ENCODE peak calls at places on chromosomes 13 and 19, in eight cellular contexts. X, K, J, O, Q, B, L and Y are unnamed samples.

GRCh38 chr13:73189365-73189764 is 130.6 kb downstream of the KLF5 start:
- DNase-seq in L (no peak), J (no peak), O (no peak), K (no peak), X (no peak), B (no peak), Q (no peak), Y (no peak)

GRCh38 chr13:20351279-20352022 is 119.3 kb upstream of the GJB6 start:
- DNase-seq in K (no peak), J (no peak), O (no peak), B (peak; percentile 88), Q (peak; percentile 87), L (no peak), X (peak; percentile 87), Y (peak; percentile 47)

GRCh38 chr19:30647891-30648290 is 275.7 kb downstream of the ZNF536 start:
- DNase-seq in K (peak; percentile 40), X (no peak), J (no peak), O (no peak), Q (no peak), L (no peak), B (no peak), Y (no peak)

GRCh38 chr19:7772752-7773291 is 9.8 kb downstream of the CLEC4M start:
- DNase-seq in X (peak; percentile 80), O (no peak), J (no peak), B (no peak), Q (peak; percentile 38), K (peak; percentile 52), L (no peak), Y (peak; percentile 25)

GRCh38 chr19:55304980-55305379 is 20.2 kb downstream of the TMEM150B start:
- DNase-seq in K (no peak), B (no peak), X (no peak), O (no peak), Q (no peak), L (no peak), J (no peak), Y (no peak)

GRCh38 chr13:24270639-24271131 is 38.7 kb upstream of the C1QTNF9 start:
- DNase-seq in Q (peak; percentile 64), J (peak; percentile 62), L (peak; percentile 47), O (peak; percentile 79), K (no peak), B (peak; percentile 61), X (peak; percentile 40), Y (peak; percentile 47)

GRCh38 chr19:3483226-3483628 is at the start of gene SMIM44:
- DNase-seq in O (no peak), J (peak; percentile 53), L (no peak), K (no peak), Q (no peak), X (no peak), B (no peak), Y (no peak)

GRCh38 chr13:78326608-78327007 is 276.7 kb downstream of the POU4F1 start:
- DNase-seq in K (no peak), X (no peak), O (no peak), B (no peak), L (no peak), Q (no peak), J (no peak), Y (peak; percentile 23)

GRCh38 chr19:4583961-4584669 is 24.6 kb upstream of the SEMA6B start:
- DNase-seq in X (peak; percentile 57), L (peak; percentile 78), B (peak; percentile 32), K (no peak), O (no peak), J (no peak), Q (peak; percentile 42), Y (peak; percentile 44)

GRCh38 chr19:51226068-51226467 is 1.2 kb downstream of the CD33 start:
- DNase-seq in L (no peak), K (no peak), X (no peak), Q (no peak), J (no peak), O (no peak), B (no peak), Y (no peak)

GRCh38 chr13:87536499-87536898 is 134.7 kb upstream of the SLITRK5 start:
- DNase-seq in B (peak; percentile 77), L (no peak), Q (no peak), K (no peak), J (no peak), O (no peak), X (no peak), Y (no peak)

GRCh38 chr13:22091222-22091970 is 420.5 kb downstream of the FGF9 start:
- DNase-seq in X (peak; percentile 21), Q (peak; percentile 38), L (no peak), J (no peak), O (peak; percentile 71), B (no peak), K (no peak), Y (no peak)

GRCh38 chr13:35554972-35555623 is 78.6 kb upstream of the MAB21L1 start:
- DNase-seq in X (no peak), K (no peak), O (no peak), B (no peak), Q (no peak), L (no peak), J (no peak), Y (no peak)

GRCh38 chr19:18514800-18515682 is 6.8 kb downstream of the ELL start:
- DNase-seq in O (peak; percentile 83), L (no peak), B (peak; percentile 51), J (peak; percentile 80), X (peak; percentile 87), K (peak; percentile 93), Q (peak; percentile 96), Y (peak; percentile 90)

GRCh38 chr13:41561179-41561578 is 103.8 kb downstream of the RGCC start:
- DNase-seq in O (no peak), X (peak; percentile 37), K (no peak), J (no peak), L (no peak), Q (peak; percentile 41), B (peak; percentile 79), Y (peak; percentile 44)

DNA sequence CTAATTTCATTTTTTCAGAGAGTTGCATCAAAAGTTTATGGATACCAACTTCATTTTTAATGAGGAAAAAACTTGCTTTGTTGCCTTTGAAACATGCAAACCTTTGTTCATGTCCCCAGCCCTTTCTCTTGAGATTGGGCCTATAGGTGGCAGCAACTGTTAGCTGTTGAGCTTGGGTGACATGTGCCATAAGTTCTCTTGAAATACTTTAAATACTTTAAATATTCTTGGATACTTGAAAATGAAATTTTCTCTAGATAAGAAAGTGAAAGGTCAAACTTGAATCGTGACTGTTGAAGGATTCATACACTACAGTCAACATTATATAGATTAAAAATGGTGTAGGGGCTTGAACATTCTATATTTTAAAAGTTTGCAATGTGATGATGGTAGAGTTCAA is 294.9 kb downstream of the NDFIP2 start:
- DNase-seq in X (peak; percentile 85), K (no peak), L (peak; percentile 61), Q (peak; percentile 73), O (no peak), J (peak; percentile 36), B (peak; percentile 83), Y (peak; percentile 90)
- TF ChIP-seq CTCF in X (peak; percentile 70), K (no peak), L (peak; percentile 80), Q (peak; percentile 75), O (no peak), J (peak; percentile 55), B (peak; percentile 81), Y (peak; percentile 81)

DNA sequence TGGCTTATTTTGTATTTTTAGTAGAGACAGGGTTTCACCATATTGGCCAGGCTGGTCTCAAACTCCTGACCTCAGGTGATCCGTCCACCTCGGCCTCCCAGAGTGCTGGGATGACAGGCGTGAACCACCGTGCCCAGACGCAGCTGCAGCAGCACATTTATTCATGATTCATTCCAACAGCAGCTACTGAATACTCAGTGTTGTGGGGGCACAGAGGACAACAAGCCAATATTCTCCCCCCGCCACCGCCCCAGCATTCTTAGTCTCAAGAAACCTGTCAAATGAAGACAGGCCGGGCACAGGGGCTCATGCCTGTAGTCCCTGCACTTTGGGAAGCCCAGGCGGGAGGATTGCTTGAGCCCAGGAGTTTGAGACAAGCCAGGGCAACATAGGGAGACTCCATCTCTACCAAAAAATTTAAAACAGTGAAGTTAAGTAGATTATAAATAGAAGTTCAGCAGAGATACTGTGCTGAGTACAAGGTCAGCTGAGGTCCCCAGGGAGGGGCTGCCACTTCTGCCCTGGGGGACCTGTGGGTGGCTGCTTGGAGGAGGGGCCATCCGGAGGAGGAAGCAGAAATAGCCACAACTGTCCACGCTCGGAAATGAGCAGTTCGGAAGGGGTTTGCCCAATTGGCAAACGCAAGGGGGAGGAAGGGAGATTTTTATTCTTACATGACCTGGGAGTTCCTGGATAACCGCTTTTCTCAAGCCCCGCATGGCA is 4.3 kb downstream of the DOT1L start:
- DNase-seq in O (peak; percentile 78), X (peak; percentile 62), J (peak; percentile 63), Q (peak; percentile 50), L (no peak), B (peak; percentile 40), K (peak; percentile 90), Y (peak; percentile 62)
- H3K4me3 ChIP-seq in O (no peak overlapping the region), X (no peak overlapping the region), J (no peak overlapping the region), Q (no peak overlapping the region), L (no peak overlapping the region), B (no peak overlapping the region), K (no peak overlapping the region), Y (peak overlapping the region; percentile 21)

GRCh38 chr19:57240311-57241090 is at the start of gene ZNF805:
- DNase-seq in X (peak; percentile 95), Q (peak; percentile 90), J (peak; percentile 97), O (peak; percentile 98), B (peak; percentile 93), K (peak; percentile 99), L (peak; percentile 96), Y (peak; percentile 93)
- TF ChIP-seq CTCF in X (no peak), Q (no peak), J (peak; percentile 24), O (no peak), B (peak; percentile 2), K (no peak), L (no peak), Y (no peak)

DNA sequence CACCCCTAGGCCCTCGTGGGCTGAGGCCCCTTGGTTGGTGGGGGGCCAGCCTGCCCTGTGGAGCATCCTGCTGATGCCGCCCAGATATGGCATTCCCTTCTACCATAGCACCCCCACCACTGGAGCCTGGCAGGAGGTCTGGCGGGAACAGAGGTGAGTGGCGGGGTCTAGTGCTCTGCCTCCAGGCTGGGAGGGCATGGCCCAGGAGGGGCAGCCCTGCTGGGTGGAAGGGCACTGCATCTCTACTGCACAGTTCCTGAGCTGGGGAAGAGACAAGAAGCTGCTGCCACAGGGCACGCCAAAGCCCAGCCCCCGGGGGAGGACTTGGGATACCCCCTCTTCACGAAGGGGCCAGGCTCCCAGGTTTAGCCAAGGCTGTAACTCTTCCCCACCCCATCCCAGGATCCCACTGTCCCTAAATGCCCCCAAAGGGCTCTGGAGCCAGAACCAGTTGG is 2.4 kb upstream of the KMT2B start:
- DNase-seq in B (no peak), J (no peak), Q (no peak), L (no peak), O (no peak), K (no peak), X (no peak), Y (no peak)
- H3K4me3 ChIP-seq in B (no peak overlapping the region), J (no peak overlapping the region), Q (no peak overlapping the region), L (peak overlapping the region; percentile 58), O (no peak overlapping the region), K (no peak overlapping the region), X (no peak overlapping the region), Y (no peak overlapping the region)

GRCh38 chr13:38641164-38641948 is 45.5 kb upstream of the FREM2 start:
- DNase-seq in J (no peak), Q (no peak), X (peak; percentile 6), O (no peak), K (no peak), B (no peak), L (no peak), Y (peak; percentile 7)
- TF ChIP-seq CTCF in J (no peak), Q (peak; percentile 41), X (peak; percentile 36), O (no peak), K (no peak), B (peak; percentile 31), L (peak; percentile 31), Y (peak; percentile 43)